ENCODE peak calls at places on chromosome 20, in six cellular contexts. One of them, this sample, is unnamed.

GRCh38 chr20:51389543-51389924 is 153.0 kb downstream of the NFATC2 start:
- DNase-seq in GM10248: no peak
- DNase-seq in foreskin fibroblast: no peak
- DNase-seq in GM13977: no peak
- DNase-seq in A549: no peak
- DNase-seq in HL-60: no peak
- DNase-seq in this sample: no peak

GRCh38 chr20:60884277-60884676 is 367.8 kb upstream of the CDH4 start:
- DNase-seq in GM10248: no peak
- DNase-seq in foreskin fibroblast: no peak
- DNase-seq in GM13977: no peak
- DNase-seq in A549: no peak
- DNase-seq in HL-60: no peak
- DNase-seq in this sample: no peak

GRCh38 chr20:51631011-51631950 is 88.8 kb upstream of the NFATC2 start:
- DNase-seq in GM10248: no peak
- DNase-seq in foreskin fibroblast: peak
- DNase-seq in GM13977: no peak
- DNase-seq in A549: peak
- DNase-seq in HL-60: peak
- DNase-seq in this sample: no peak

GRCh38 chr20:51422912-51423667 is 119.4 kb downstream of the NFATC2 start:
- DNase-seq in GM10248: peak
- DNase-seq in foreskin fibroblast: no peak
- DNase-seq in GM13977: peak
- DNase-seq in A549: no peak
- DNase-seq in HL-60: no peak
- DNase-seq in this sample: no peak

GRCh38 chr20:8798505-8798904 is 270.4 kb upstream of the PLCB4 start:
- DNase-seq in GM10248: no peak
- DNase-seq in foreskin fibroblast: no peak
- DNase-seq in GM13977: no peak
- DNase-seq in A549: no peak
- DNase-seq in HL-60: no peak
- DNase-seq in this sample: no peak

GRCh38 chr20:9301129-9302072 is 213.0 kb upstream of the LAMP5 start:
- DNase-seq in GM10248: no peak
- DNase-seq in foreskin fibroblast: peak
- DNase-seq in GM13977: no peak
- DNase-seq in A549: peak
- DNase-seq in HL-60: no peak
- DNase-seq in this sample: no peak

GRCh38 chr20:62239278-62239879 is 1.1 kb downstream of the OSBPL2 start:
- DNase-seq in GM10248: no peak
- DNase-seq in foreskin fibroblast: no peak
- DNase-seq in GM13977: no peak
- DNase-seq in A549: no peak
- DNase-seq in HL-60: no peak
- DNase-seq in this sample: no peak

GRCh38 chr20:23200914-23201313 is 114.8 kb upstream of the CD93 start:
- DNase-seq in GM10248: peak
- DNase-seq in foreskin fibroblast: no peak
- DNase-seq in GM13977: peak
- DNase-seq in A549: peak
- DNase-seq in HL-60: no peak
- DNase-seq in this sample: peak

GRCh38 chr20:54479138-54479906 is 3.9 kb downstream of the DOK5 start:
- DNase-seq in GM10248: no peak
- DNase-seq in foreskin fibroblast: no peak
- DNase-seq in GM13977: no peak
- DNase-seq in A549: peak
- DNase-seq in HL-60: no peak
- DNase-seq in this sample: no peak
- TF ChIP-seq CTCF in GM10248: no peak
- TF ChIP-seq CTCF in foreskin fibroblast: peak
- TF ChIP-seq CTCF in GM13977: peak
- TF ChIP-seq CTCF in A549: peak
- TF ChIP-seq CTCF in HL-60: peak
- TF ChIP-seq CTCF in this sample: no peak

DNA sequence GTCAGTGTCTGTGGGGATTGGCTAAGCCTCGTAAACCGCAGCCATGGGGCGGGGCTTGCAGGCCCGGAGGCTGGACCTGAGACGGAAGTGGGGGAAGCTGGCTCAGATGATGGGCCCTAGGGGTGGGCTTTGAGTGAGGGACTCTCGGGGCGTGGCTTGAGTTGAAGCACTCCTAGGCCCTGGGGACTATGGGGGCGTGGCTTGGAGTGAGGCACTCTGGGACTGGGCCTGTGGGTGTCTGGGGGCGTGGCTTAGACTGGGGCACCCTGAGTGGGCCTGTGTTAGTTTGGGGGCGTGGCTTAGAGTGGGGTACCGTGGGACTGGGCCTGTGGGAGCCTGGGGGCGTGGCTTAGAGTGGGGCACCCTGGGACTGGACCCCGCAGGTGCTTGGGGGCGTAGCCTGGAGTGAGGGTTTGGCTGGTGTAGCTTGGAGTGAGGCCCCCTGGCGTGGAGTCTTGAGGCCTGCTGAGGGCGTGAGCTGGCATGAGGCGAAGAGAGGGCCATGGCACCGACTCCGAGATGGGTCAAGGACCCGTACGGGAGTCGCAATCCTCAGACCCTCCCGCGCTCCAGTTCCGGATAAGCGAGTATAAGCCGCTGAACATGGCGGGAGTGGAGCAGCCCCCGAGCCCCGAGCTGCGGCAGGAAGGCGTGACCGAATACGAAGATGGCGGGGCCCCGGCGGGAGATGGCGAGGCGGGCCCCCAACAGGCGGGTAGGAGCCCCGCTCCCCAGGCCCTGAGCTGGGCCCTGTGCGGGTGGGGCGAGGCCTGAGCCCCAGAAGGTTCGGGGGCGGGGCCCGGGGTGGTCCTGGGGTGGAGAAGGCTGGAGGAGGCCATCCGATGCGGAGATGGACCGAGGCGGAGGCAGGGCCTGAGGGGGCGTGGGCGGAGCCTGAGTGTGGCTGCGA is 6.8 kb downstream of the L3MBTL1 start:
- DNase-seq in GM10248: peak
- DNase-seq in foreskin fibroblast: peak
- DNase-seq in GM13977: peak
- DNase-seq in A549: no peak
- DNase-seq in HL-60: peak
- DNase-seq in this sample: peak
- TF ChIP-seq CTCF in GM10248: peak
- TF ChIP-seq CTCF in foreskin fibroblast: no peak
- TF ChIP-seq CTCF in GM13977: peak
- TF ChIP-seq CTCF in A549: no peak
- TF ChIP-seq CTCF in HL-60: peak
- TF ChIP-seq CTCF in this sample: peak

GRCh38 chr20:59697082-59697481 is 92.7 kb downstream of the PHACTR3 start:
- DNase-seq in GM10248: no peak
- DNase-seq in foreskin fibroblast: no peak
- DNase-seq in GM13977: no peak
- DNase-seq in A549: no peak
- DNase-seq in HL-60: no peak
- DNase-seq in this sample: no peak
- TF ChIP-seq CTCF in GM10248: no peak
- TF ChIP-seq CTCF in foreskin fibroblast: no peak
- TF ChIP-seq CTCF in GM13977: no peak
- TF ChIP-seq CTCF in A549: no peak
- TF ChIP-seq CTCF in HL-60: no peak
- TF ChIP-seq CTCF in this sample: no peak

DNA sequence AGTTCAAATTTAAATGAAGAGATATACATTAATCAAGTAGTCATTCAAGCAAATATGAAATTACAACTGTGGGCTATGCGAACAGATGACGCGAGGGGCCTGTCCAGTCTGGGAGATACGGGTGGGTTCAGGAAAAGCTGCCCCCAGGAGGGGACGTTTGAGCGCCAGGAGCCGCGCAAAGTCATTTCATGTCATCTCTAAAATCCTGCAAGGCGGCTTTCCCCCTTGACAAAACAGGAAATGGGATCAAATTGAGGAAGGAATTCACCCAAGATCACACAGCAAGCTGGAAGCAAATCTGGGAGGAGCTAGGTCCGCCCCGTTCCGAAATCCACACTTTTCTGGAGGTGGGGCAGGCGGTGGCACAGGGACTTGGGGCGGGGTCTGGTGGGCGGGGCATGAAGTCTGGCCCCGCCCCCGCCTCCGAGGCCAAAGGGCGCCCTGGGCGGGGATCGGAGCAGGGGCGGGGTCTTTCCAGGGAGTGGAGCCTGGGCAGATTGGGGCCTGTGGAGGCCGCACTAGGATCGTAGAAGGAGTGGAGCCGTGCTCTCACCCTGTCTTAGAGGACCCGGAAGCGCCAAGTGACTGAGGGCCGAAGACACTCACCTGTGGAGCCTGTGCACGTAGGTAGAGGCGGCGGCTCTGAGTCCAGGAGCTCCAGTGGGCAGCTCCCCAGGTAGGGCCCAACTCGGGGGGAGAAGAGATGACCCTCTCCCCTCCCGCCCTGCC is at the start of gene LPIN3:
- DNase-seq in GM10248: peak
- DNase-seq in foreskin fibroblast: peak
- DNase-seq in GM13977: peak
- DNase-seq in A549: peak
- DNase-seq in HL-60: no peak
- DNase-seq in this sample: peak
- TF ChIP-seq CTCF in GM10248: no peak
- TF ChIP-seq CTCF in foreskin fibroblast: peak
- TF ChIP-seq CTCF in GM13977: peak
- TF ChIP-seq CTCF in A549: no peak
- TF ChIP-seq CTCF in HL-60: no peak
- TF ChIP-seq CTCF in this sample: no peak

GRCh38 chr20:59645316-59645715 is 41.0 kb downstream of the PHACTR3 start:
- DNase-seq in GM10248: no peak
- DNase-seq in foreskin fibroblast: no peak
- DNase-seq in GM13977: no peak
- DNase-seq in A549: no peak
- DNase-seq in HL-60: no peak
- DNase-seq in this sample: no peak

GRCh38 chr20:59647271-59647670 is 42.9 kb downstream of the PHACTR3 start:
- DNase-seq in GM10248: no peak
- DNase-seq in foreskin fibroblast: no peak
- DNase-seq in GM13977: no peak
- DNase-seq in A549: no peak
- DNase-seq in HL-60: no peak
- DNase-seq in this sample: no peak

GRCh38 chr20:59644371-59644939 is 40.1 kb downstream of the PHACTR3 start:
- DNase-seq in GM10248: no peak
- DNase-seq in foreskin fibroblast: no peak
- DNase-seq in GM13977: no peak
- DNase-seq in A549: no peak
- DNase-seq in HL-60: no peak
- DNase-seq in this sample: no peak

GRCh38 chr20:59646487-59646886 is 42.1 kb downstream of the PHACTR3 start:
- DNase-seq in GM10248: no peak
- DNase-seq in foreskin fibroblast: no peak
- DNase-seq in GM13977: no peak
- DNase-seq in A549: no peak
- DNase-seq in HL-60: no peak
- DNase-seq in this sample: no peak

DNA sequence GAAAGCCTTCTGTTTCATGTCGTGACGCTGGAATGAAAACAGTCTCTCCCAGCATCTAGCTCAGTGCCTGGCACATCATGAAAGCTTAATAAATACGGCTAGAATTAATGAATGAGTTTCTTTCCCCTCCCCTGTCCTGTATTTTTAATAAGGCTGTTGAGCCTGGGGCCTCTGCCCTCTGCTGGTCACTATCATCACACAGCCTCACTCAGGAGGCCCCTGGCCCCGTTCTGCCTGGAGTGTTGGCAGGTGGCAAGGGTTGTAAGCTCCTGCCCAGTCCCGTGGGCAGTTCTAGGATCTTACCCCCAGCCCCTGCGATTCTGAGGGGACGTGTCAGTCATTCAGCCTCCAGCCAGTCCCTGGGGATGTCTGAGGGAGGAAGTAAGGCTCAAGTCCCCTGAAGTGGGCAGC is 41.4 kb downstream of the PHACTR3 start:
- DNase-seq in GM10248: no peak
- DNase-seq in foreskin fibroblast: no peak
- DNase-seq in GM13977: no peak
- DNase-seq in A549: no peak
- DNase-seq in HL-60: no peak
- DNase-seq in this sample: no peak
- TF ChIP-seq CTCF in GM10248: no peak
- TF ChIP-seq CTCF in foreskin fibroblast: peak
- TF ChIP-seq CTCF in GM13977: peak
- TF ChIP-seq CTCF in A549: no peak
- TF ChIP-seq CTCF in HL-60: no peak
- TF ChIP-seq CTCF in this sample: no peak

GRCh38 chr20:56843386-56843785 is 214.3 kb downstream of the TFAP2C start:
- DNase-seq in GM10248: no peak
- DNase-seq in foreskin fibroblast: no peak
- DNase-seq in GM13977: no peak
- DNase-seq in A549: no peak
- DNase-seq in HL-60: no peak
- DNase-seq in this sample: no peak

GRCh38 chr20:56845546-56846081 is 216.5 kb downstream of the TFAP2C start:
- DNase-seq in GM10248: no peak
- DNase-seq in foreskin fibroblast: no peak
- DNase-seq in GM13977: no peak
- DNase-seq in A549: no peak
- DNase-seq in HL-60: no peak
- DNase-seq in this sample: no peak

GRCh38 chr20:56842086-56842485 is 213.0 kb downstream of the TFAP2C start:
- DNase-seq in GM10248: no peak
- DNase-seq in foreskin fibroblast: no peak
- DNase-seq in GM13977: no peak
- DNase-seq in A549: no peak
- DNase-seq in HL-60: no peak
- DNase-seq in this sample: no peak

GRCh38 chr20:56841346-56841908 is 212.3 kb downstream of the TFAP2C start:
- DNase-seq in GM10248: no peak
- DNase-seq in foreskin fibroblast: no peak
- DNase-seq in GM13977: no peak
- DNase-seq in A549: no peak
- DNase-seq in HL-60: no peak
- DNase-seq in this sample: no peak

DNA sequence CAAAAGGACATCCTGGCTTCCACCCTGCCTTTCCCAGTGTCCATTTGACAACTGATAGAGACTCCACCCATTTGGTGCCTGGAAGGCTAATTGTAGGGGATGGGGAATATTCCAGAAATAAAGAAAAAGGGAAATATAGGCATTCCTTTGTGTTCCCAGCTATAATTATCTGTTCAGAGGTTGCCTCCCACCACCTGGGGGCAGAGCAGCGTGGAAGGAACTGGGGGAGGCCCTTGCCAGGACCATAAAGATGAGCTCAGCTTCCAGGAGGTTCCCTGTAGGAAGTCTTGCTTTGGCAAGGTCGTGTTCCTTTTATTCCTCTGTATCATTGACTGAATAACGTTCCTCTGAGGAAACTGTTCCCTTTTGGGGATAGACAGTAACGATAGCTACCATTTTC is 214.7 kb downstream of the TFAP2C start:
- DNase-seq in GM10248: no peak
- DNase-seq in foreskin fibroblast: no peak
- DNase-seq in GM13977: no peak
- DNase-seq in A549: peak
- DNase-seq in HL-60: no peak
- DNase-seq in this sample: no peak
- TF ChIP-seq CTCF in GM10248: no peak
- TF ChIP-seq CTCF in foreskin fibroblast: peak
- TF ChIP-seq CTCF in GM13977: no peak
- TF ChIP-seq CTCF in A549: no peak
- TF ChIP-seq CTCF in HL-60: no peak
- TF ChIP-seq CTCF in this sample: no peak